ENCODE peak calls at places on chromosomes 11 and 22, in eight cellular contexts. O, I, G, B, A, N, R and J are unnamed samples.

GRCh38 chr11:120956710-120957500 is 67.0 kb upstream of the TBCEL start:
- DNase-seq in N (no peak), I (no peak), G (no peak), O (no peak), A (no peak), B (no peak), R (no peak), J (no peak)

GRCh38 chr11:8070417-8071101 is 10.5 kb upstream of the TUB start:
- DNase-seq in A (no peak), N (no peak), G (no peak), B (no peak), R (no peak), I (no peak), O (peak; percentile 46), J (peak; percentile 75)

GRCh38 chr11:65316311-65316978 is 1.8 kb downstream of the CDC42EP2 start:
- DNase-seq in I (peak; percentile 64), O (peak; percentile 70), A (peak; percentile 27), N (peak; percentile 21), G (no peak), B (peak; percentile 99), R (peak; percentile 95), J (no peak)

GRCh38 chr11:91871791-91872190 is 352.8 kb upstream of the FAT3 start:
- DNase-seq in N (no peak), O (peak; percentile 8), G (no peak), A (no peak), R (no peak), I (no peak), B (no peak), J (no peak)

GRCh38 chr11:102955624-102956023 is at the start of gene MMP13:
- DNase-seq in O (peak; percentile 70), N (no peak), R (no peak), I (no peak), G (peak; percentile 87), B (no peak), A (no peak), J (no peak)

GRCh38 chr11:134049303-134049702 is 19.6 kb upstream of the JAM3 start:
- DNase-seq in O (no peak), R (no peak), N (no peak), G (no peak), I (no peak), B (no peak), A (no peak), J (no peak)

GRCh38 chr11:6402061-6402470 is 11.8 kb downstream of the SMPD1 start:
- DNase-seq in B (no peak), I (no peak), O (no peak), R (no peak), N (no peak), A (no peak), G (no peak), J (peak; percentile 69)

GRCh38 chr11:134666273-134667174 is 254.5 kb upstream of the B3GAT1 start:
- DNase-seq in I (no peak), B (no peak), R (no peak), N (no peak), O (no peak), A (no peak), G (no peak), J (no peak)

GRCh38 chr11:110710520-110711381 is 1.5 kb downstream of the ARHGAP20 start:
- DNase-seq in I (peak; percentile 23), G (no peak), R (no peak), A (peak; percentile 11), N (no peak), O (peak; percentile 26), B (no peak), J (no peak)

GRCh38 chr22:31223786-31224191 is 11.7 kb downstream of the LIMK2 start:
- DNase-seq in I (no peak), R (no peak), O (no peak), G (no peak), A (no peak), N (no peak), B (no peak), J (no peak)

GRCh38 chr22:36274547-36274946 is 21.6 kb downstream of the APOL1 start:
- DNase-seq in N (no peak), A (no peak), G (no peak), I (no peak), B (no peak), R (no peak), O (no peak), J (no peak)

DNA sequence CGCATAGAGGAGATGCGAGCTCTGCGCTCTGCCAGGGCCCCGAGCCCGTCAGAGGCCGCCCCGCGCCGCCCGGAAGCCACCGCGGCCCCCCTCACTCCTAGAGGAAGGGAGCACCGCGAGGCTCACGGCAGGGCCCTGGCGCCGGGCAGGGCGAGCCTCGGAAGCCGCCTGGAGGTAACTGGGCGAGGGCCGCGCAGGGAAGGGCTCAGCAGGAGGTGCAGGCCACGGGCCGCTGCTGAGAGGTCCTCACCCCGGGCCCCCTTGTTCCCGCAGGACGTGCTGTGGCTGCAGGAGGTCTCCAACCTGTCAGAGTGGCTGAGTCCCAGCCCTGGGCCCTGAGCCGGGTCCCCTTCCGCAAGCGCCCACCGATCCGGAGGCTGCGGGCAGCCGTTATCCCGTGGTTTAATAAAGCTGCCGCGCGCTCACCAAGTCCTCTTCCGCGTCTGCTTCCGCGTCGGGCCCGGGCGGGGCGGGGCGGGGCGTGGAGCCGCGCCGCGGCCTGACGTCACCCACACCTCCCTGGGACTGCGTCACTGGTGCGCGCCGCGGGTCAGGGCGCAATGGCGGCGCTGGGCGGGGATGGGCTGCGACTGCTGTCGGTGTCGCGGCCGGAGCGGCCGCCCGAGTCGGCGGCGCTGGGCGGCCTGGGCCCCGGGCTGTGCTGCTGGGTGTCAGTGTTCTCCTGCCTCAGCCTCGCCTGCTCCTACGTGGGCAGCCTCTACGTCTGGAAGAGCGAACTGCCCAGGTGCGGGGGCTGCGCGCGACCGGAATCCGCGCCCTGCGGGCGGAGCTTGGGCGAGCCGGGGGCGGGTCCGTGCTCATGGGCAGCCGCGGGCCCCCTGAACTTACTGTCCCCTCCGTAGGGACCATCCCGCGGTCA is at the start of gene RCE1:
- DNase-seq in O (peak; percentile 92), A (peak; percentile 92), G (peak; percentile 66), R (peak; percentile 58), N (peak; percentile 93), B (peak; percentile 35), I (peak; percentile 91), J (peak; percentile 98)
- TF ChIP-seq CTCF in O (no peak), A (no peak), G (no peak), R (no peak), N (no peak), B (no peak), I (no peak), J (no peak)

DNA sequence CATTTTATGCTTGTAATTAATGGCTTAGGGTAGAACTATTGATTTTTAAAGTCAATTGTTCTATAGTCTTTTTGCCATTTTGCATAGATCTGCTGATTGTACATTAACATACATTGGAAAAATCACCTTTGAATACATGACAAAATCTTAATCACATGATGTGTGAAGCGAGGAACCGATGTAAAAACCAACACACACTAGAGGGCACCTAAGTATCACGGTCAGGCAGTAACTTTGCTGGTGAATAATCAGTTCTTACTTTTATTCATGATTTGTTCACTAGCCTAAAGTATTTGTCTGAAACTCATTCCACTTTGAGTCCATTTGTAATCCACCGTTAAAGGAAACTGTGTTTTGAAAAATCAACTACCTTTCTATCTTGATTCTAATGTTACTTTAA is 28.2 kb downstream of the JHY start:
- DNase-seq in A (no peak), O (peak; percentile 20), B (peak; percentile 27), I (no peak), R (no peak), N (no peak), G (no peak), J (peak; percentile 17)
- TF ChIP-seq CTCF in A (no peak), O (peak; percentile 30), B (peak; percentile 55), I (peak; percentile 49), R (peak; percentile 11), N (peak; percentile 36), G (peak; percentile 28), J (peak; percentile 22)

GRCh38 chr22:39617342-39617741 is 46.8 kb downstream of the CACNA1I start:
- DNase-seq in O (no peak), N (no peak), G (no peak), A (no peak), R (no peak), B (no peak), I (no peak), J (no peak)

GRCh38 chr22:39620924-39621690 is 50.6 kb downstream of the CACNA1I start:
- DNase-seq in A (no peak), G (no peak), I (no peak), R (no peak), B (no peak), N (no peak), O (no peak), J (no peak)

GRCh38 chr22:39617761-39618757 is 47.5 kb downstream of the CACNA1I start:
- DNase-seq in R (no peak), B (no peak), N (no peak), A (no peak), O (no peak), G (no peak), I (no peak), J (no peak)

GRCh38 chr22:39616781-39617180 is 46.2 kb downstream of the CACNA1I start:
- DNase-seq in N (no peak), B (no peak), A (no peak), G (no peak), I (no peak), R (no peak), O (no peak), J (no peak)

DNA sequence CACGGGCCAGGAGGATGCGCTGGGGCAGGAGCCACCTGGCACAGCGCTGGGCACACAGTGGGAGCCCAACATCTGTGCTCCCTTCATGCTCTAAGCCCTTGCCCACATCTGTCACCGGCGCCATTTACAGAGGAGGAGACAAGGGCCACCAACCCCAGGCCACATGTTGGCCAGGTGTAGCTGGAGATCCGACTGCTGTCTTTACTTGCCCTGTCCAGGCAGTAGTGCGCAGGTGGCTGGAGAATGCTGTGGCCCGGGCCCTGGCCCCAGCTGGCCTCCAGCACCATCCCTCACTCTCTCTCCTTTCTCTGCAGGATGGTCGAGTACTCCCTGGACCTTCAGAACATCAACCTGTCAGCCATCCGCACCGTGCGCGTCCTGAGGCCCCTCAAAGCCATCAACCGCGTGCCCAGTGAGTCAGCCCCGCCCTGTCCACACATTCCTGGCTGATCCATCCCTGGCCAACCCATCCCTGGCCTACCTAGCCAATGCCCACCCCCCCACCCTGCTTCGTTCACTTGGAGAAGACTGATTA is 48.5 kb downstream of the CACNA1I start:
- DNase-seq in A (no peak), O (no peak), R (no peak), N (no peak), G (no peak), B (no peak), I (no peak), J (no peak)
- TF ChIP-seq CTCF in A (no peak), O (no peak), R (no peak), N (no peak), G (no peak), B (no peak), I (no peak), J (no peak)

GRCh38 chr11:9206496-9206895 is 58.7 kb downstream of the DENND5A start:
- DNase-seq in B (peak; percentile 46), O (peak; percentile 65), A (no peak), R (no peak), N (no peak), G (peak; percentile 61), I (no peak), J (no peak)

GRCh38 chr11:9200471-9200870 is 64.7 kb downstream of the DENND5A start:
- DNase-seq in A (no peak), R (no peak), I (no peak), G (no peak), B (no peak), O (no peak), N (no peak), J (no peak)

GRCh38 chr11:9201372-9202162 is 63.6 kb downstream of the DENND5A start:
- DNase-seq in G (no peak), A (no peak), B (no peak), N (no peak), O (no peak), I (no peak), R (no peak), J (no peak)

GRCh38 chr11:9205596-9205995 is 59.6 kb downstream of the DENND5A start:
- DNase-seq in O (no peak), G (no peak), R (no peak), B (no peak), I (no peak), A (no peak), N (no peak), J (no peak)

GRCh38 chr11:9203715-9204311 is 61.3 kb downstream of the DENND5A start:
- DNase-seq in A (no peak), N (no peak), I (no peak), G (no peak), O (no peak), B (no peak), R (no peak), J (no peak)
- TF ChIP-seq CTCF in A (no peak), N (no peak), I (peak; percentile 54), G (no peak), O (no peak), B (no peak), R (no peak), J (peak; percentile 43)